ENCODE peak calls at places on chromosomes 12 and 14, in six cellular contexts. L is iris pigment epithelial cell; G is naive thymus-derived CD4-positive, alpha-beta T cell; O is NCI-H2029; Y is hepatic stellate cell; T is OCI-LY7. E is an unnamed sample.

GRCh38 chr12:64010069-64010686 is 165.7 kb downstream of the SRGAP1 start:
- DNase-seq in T (no peak), Y (peak), L (peak), O (no peak), G (no peak), E (no peak)

GRCh38 chr12:52526511-52526951 is 6.3 kb upstream of the KRT5 start:
- DNase-seq in L (no peak), O (no peak), G (no peak), T (no peak), Y (no peak), E (no peak)

GRCh38 chr12:57164966-57165365 is 17.5 kb upstream of the LRP1-AS start:
- DNase-seq in O (no peak), G (no peak), L (peak), Y (no peak), T (no peak), E (no peak)

GRCh38 chr12:124480469-124481256 is 86.7 kb downstream of the NCOR2 start:
- DNase-seq in G (no peak), Y (peak), T (peak), L (peak), O (no peak), E (no peak)

GRCh38 chr12:82866946-82867345 is 180.2 kb downstream of the TMTC2 start:
- DNase-seq in O (no peak), G (no peak), T (no peak), L (no peak), Y (no peak), E (no peak)

GRCh38 chr12:93461503-93461902 is 5.8 kb upstream of the MRPL42 start:
- DNase-seq in O (no peak), Y (no peak), T (no peak), L (peak), G (no peak), E (no peak)

GRCh38 chr14:105848570-105848969 is 322.2 kb downstream of the TMEM121 start:
- DNase-seq in G (no peak), L (no peak), Y (no peak), T (peak), O (no peak), E (no peak)

GRCh38 chr14:94665121-94665520 is 52.9 kb downstream of the SERPINA3 start:
- DNase-seq in Y (peak), O (no peak), L (peak), T (no peak), G (no peak), E (no peak)

GRCh38 chr12:78376257-78376656 is 488.3 kb upstream of the SYT1 start:
- DNase-seq in O (no peak), Y (no peak), T (no peak), G (no peak), L (peak), E (no peak)

GRCh38 chr12:12983420-12984035 is 16.5 kb downstream of the HEBP1 start:
- DNase-seq in T (no peak), O (no peak), L (peak), G (peak), Y (peak), E (no peak)

GRCh38 chr14:60058087-60058486 is 33.6 kb upstream of the PCNX4 start:
- DNase-seq in Y (no peak), G (no peak), T (no peak), O (no peak), L (no peak), E (no peak)

GRCh38 chr14:100861188-100861936 is 35.4 kb downstream of the MEG3 start:
- DNase-seq in O (no peak), L (no peak), Y (no peak), T (no peak), G (no peak), E (peak)

GRCh38 chr14:26960049-26960688 is 362.3 kb upstream of the NOVA1 start:
- DNase-seq in G (no peak), O (no peak), Y (no peak), L (no peak), T (no peak), E (no peak)

GRCh38 chr12:87870061-87870460 is 159.1 kb downstream of the C12orf50 start:
- DNase-seq in Y (no peak), O (no peak), G (no peak), L (peak), T (no peak), E (no peak)

GRCh38 chr14:70595443-70596185 is 4.8 kb downstream of the MED6 start:
- DNase-seq in Y (no peak), G (no peak), T (no peak), L (peak), O (no peak), E (no peak)

GRCh38 chr12:133105620-133106019 is 24.5 kb downstream of the ZNF891 start:
- DNase-seq in O (no peak), L (peak), G (no peak), T (no peak), Y (no peak), E (no peak)

GRCh38 chr12:56880416-56881035 is 53.7 kb downstream of the SDR9C7 start:
- DNase-seq in O (no peak), L (no peak), G (no peak), T (no peak), Y (no peak), E (no peak)

GRCh38 chr14:45679852-45680251 is 426.9 kb upstream of the MIS18BP1 start:
- DNase-seq in O (no peak), L (peak), Y (peak), G (no peak), T (no peak), E (no peak)